ENCODE peak calls at places on chromosomes 7 and 10, in eight cellular contexts. I is pancreas, O is heart right ventricle, W is GM23338, G is tibial nerve, S is Panc1, H is heart left ventricle, Y is stomach. T is an unnamed sample. For H3K4me1 and H3K27me3, the result is how much of the 10 kb centered on the place peaks cover.

GRCh38 chr10:58781873-58782488 is 269.3 kb downstream of the BICC1 start:
- DNase-seq in I (no peak), O (no peak), W (peak), G (no peak), S (peak), H (no peak), Y (no peak), T (no peak)

GRCh38 chr10:26486985-26487850 is 49.1 kb downstream of the APBB1IP start:
- DNase-seq in I (no peak), O (no peak), W (no peak), G (no peak), S (no peak), H (no peak), Y (no peak), T (no peak)

GRCh38 chr10:129760003-129760315 is 204.1 kb downstream of the EBF3 start:
- DNase-seq in I (no peak), O (no peak), W (no peak), G (no peak), S (no peak), H (no peak), Y (peak), T (no peak)

GRCh38 chr7:101902680-101903504 is 85.5 kb downstream of the CUX1 start:
- DNase-seq in I (no peak), O (no peak), W (no peak), G (no peak), S (no peak), H (no peak), Y (no peak), T (no peak)

GRCh38 chr10:104642311-104643022 is 1.4 kb downstream of the SORCS3 start:
- DNase-seq in I (no peak), O (peak), W (peak), G (no peak), S (no peak), H (no peak), Y (no peak), T (peak)

GRCh38 chr10:17235136-17235535 is 7.1 kb downstream of the VIM start:
- DNase-seq in I (no peak), O (no peak), W (peak), G (no peak), S (no peak), H (no peak), Y (no peak), T (no peak)

GRCh38 chr10:129768437-129769355 is 195.4 kb downstream of the EBF3 start:
- DNase-seq in I (no peak), O (no peak), W (peak), G (no peak), S (no peak), H (no peak), Y (peak), T (no peak)

GRCh38 chr7:2093214-2093840 is 139.4 kb downstream of the MAD1L1 start:
- DNase-seq in I (no peak), O (no peak), W (no peak), G (no peak), S (no peak), H (no peak), Y (no peak), T (no peak)

GRCh38 chr7:74502216-74502891 is 48.6 kb downstream of the GTF2IRD1 start:
- DNase-seq in I (peak), O (peak), W (no peak), G (no peak), S (no peak), H (peak), Y (peak), T (no peak)

GRCh38 chr7:77940647-77941046 is 142.1 kb downstream of the PHTF2 start:
- DNase-seq in I (no peak), O (no peak), W (peak), G (no peak), S (peak), H (no peak), Y (no peak), T (peak)

GRCh38 chr10:5776881-5777197 is 36.4 kb downstream of the GDI2 start:
- DNase-seq in I (no peak), O (no peak), W (no peak), G (no peak), S (no peak), H (no peak), Y (no peak), T (no peak)

GRCh38 chr7:150357277-150357676 is 11.3 kb upstream of the REPIN1 start:
- DNase-seq in I (no peak), O (no peak), W (no peak), G (no peak), S (no peak), H (no peak), Y (no peak), T (no peak)

GRCh38 chr7:17255930-17256329 is 42.5 kb upstream of the AHR start:
- DNase-seq in I (no peak), O (no peak), W (no peak), G (no peak), S (no peak), H (no peak), Y (no peak), T (no peak)

GRCh38 chr10:42790835-42791234 is 8.2 kb downstream of the BMS1 start:
- DNase-seq in I (no peak), O (no peak), W (no peak), G (no peak), S (no peak), H (no peak), Y (no peak), T (no peak)

GRCh38 chr7:139777948-139778841 is at the start of gene HIPK2:
- DNase-seq in I (peak), O (peak), W (peak), G (peak), S (no peak), H (peak), Y (peak), T (peak)

GRCh38 chr7:3138992-3139391 is 95.3 kb upstream of the CARD11 start:
- DNase-seq in I (no peak), O (no peak), W (no peak), G (no peak), S (no peak), H (no peak), Y (no peak), T (no peak)

GRCh38 chr7:155377837-155378579 is 79.9 kb upstream of the EN2 start:
- DNase-seq in I (no peak), O (no peak), W (peak), G (no peak), S (no peak), H (no peak), Y (no peak), T (no peak)

GRCh38 chr7:114152314-114152938 is 233.6 kb upstream of the PPP1R3A start:
- DNase-seq in I (no peak), O (no peak), W (peak), G (no peak), S (no peak), H (no peak), Y (no peak), T (no peak)

GRCh38 chr10:6716521-6716920 is 136.4 kb upstream of the PRKCQ start:
- DNase-seq in I (no peak), O (no peak), W (no peak), G (no peak), S (no peak), H (no peak), Y (no peak), T (no peak)

GRCh38 chr7:85595639-85596268 is 408.9 kb upstream of the SEMA3D start:
- DNase-seq in I (no peak), O (no peak), W (no peak), G (no peak), S (no peak), H (no peak), Y (no peak), T (no peak)

GRCh38 chr10:103781329-103782061 is 73.9 kb downstream of the SH3PXD2A start:
- DNase-seq in I (no peak), O (no peak), W (peak), G (no peak), S (peak), H (peak), Y (no peak), T (no peak)

GRCh38 chr7:88344956-88345832 is 38.5 kb upstream of the STEAP4 start:
- DNase-seq in I (peak), O (peak), W (peak), G (no peak), S (no peak), H (peak), Y (peak), T (no peak)

GRCh38 chr7:104772405-104772821 is 241.6 kb upstream of the KMT2E start:
- DNase-seq in I (no peak), O (no peak), W (peak), G (no peak), S (no peak), H (no peak), Y (no peak), T (no peak)

GRCh38 chr7:94654764-94655561 is 970 bp downstream of the SGCE start:
- DNase-seq in I (no peak), O (no peak), W (peak), G (no peak), S (no peak), H (no peak), Y (no peak), T (peak)

GRCh38 chr7:36085096-36085495 is 68.0 kb upstream of the EEPD1 start:
- DNase-seq in I (no peak), O (no peak), W (no peak), G (no peak), S (no peak), H (no peak), Y (no peak), T (no peak)

DNA sequence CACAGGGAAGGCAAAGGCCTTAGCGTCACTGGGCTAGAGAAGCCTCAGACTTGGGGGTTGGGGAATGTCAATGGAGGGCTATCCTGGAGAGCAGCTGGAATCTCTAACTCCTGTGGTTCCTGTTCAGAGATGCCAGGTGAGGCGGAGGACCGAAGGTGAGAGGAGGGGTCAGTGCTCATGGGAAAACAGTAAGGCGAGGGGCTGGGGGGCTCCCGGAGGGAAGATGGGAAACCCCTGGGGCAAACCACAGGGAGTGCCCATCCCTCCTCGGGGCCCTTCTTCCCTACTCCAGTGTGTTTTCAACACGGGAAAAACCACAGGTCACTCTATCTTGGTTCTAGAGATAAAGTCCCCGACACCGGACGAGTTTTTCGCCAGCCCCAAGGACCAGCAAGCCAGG is 3.3 kb downstream of the LRCH4 start:
- DNase-seq in I (no peak), O (no peak), W (no peak), G (no peak), S (no peak), H (no peak), Y (no peak), T (peak)
- H3K4me1 ChIP-seq in I (under half), O (under half), W (under half), G (under half), S (under half), H (under half), Y (half or more), T (under half)

GRCh38 chr7:12855036-12855435 is 167.6 kb downstream of the ARL4A start:
- DNase-seq in I (no peak), O (no peak), W (no peak), G (no peak), S (no peak), H (no peak), Y (no peak), T (no peak)
- H3K27me3 ChIP-seq in I (under half), O (under half), W (under half), G (under half), S (under half), H (under half), Y (under half), T (under half)

GRCh38 chr10:46220872-46221538 is 65.8 kb upstream of the ANTXRL start:
- DNase-seq in I (no peak), O (no peak), W (peak), G (no peak), S (no peak), H (no peak), Y (no peak), T (no peak)
- TF ChIP-seq CTCF in I (no peak), O (no peak), W (peak), G (peak), S (no peak), H (no peak), Y (no peak), T (no peak)

GRCh38 chr7:130946110-130946509 is 212.1 kb upstream of the KLF14 start:
- DNase-seq in I (no peak), O (no peak), W (no peak), G (no peak), S (no peak), H (no peak), Y (no peak), T (no peak)
- H3K4me1 ChIP-seq in I (under half), O (under half), W (under half), G (under half), S (half or more), H (under half), Y (under half), T (under half)

GRCh38 chr10:109348324-109348723 is 575.0 kb downstream of the XPNPEP1 start:
- DNase-seq in I (no peak), O (no peak), W (no peak), G (no peak), S (no peak), H (no peak), Y (no peak), T (no peak)
- H3K27me3 ChIP-seq in I (under half), O (under half), W (under half), G (under half), S (under half), H (under half), Y (under half), T (under half)

GRCh38 chr7:47722126-47722525 is 140.2 kb upstream of the TNS3 start:
- DNase-seq in I (no peak), O (no peak), W (no peak), G (no peak), S (no peak), H (no peak), Y (peak), T (no peak)

GRCh38 chr7:47719675-47720074 is 137.8 kb upstream of the TNS3 start:
- DNase-seq in I (no peak), O (no peak), W (no peak), G (no peak), S (no peak), H (no peak), Y (no peak), T (no peak)

GRCh38 chr7:47720907-47721244 is 139.0 kb upstream of the TNS3 start:
- DNase-seq in I (no peak), O (no peak), W (no peak), G (no peak), S (no peak), H (no peak), Y (peak), T (no peak)

GRCh38 chr7:47720141-47720906 is 138.4 kb upstream of the TNS3 start:
- DNase-seq in I (peak), O (peak), W (no peak), G (peak), S (no peak), H (peak), Y (peak), T (peak)

GRCh38 chr7:47721670-47722069 is 139.8 kb upstream of the TNS3 start:
- DNase-seq in I (no peak), O (no peak), W (peak), G (no peak), S (no peak), H (no peak), Y (no peak), T (no peak)
- TF ChIP-seq CTCF in I (no peak), O (no peak), W (peak), G (no peak), S (no peak), H (no peak), Y (no peak), T (no peak)

DNA sequence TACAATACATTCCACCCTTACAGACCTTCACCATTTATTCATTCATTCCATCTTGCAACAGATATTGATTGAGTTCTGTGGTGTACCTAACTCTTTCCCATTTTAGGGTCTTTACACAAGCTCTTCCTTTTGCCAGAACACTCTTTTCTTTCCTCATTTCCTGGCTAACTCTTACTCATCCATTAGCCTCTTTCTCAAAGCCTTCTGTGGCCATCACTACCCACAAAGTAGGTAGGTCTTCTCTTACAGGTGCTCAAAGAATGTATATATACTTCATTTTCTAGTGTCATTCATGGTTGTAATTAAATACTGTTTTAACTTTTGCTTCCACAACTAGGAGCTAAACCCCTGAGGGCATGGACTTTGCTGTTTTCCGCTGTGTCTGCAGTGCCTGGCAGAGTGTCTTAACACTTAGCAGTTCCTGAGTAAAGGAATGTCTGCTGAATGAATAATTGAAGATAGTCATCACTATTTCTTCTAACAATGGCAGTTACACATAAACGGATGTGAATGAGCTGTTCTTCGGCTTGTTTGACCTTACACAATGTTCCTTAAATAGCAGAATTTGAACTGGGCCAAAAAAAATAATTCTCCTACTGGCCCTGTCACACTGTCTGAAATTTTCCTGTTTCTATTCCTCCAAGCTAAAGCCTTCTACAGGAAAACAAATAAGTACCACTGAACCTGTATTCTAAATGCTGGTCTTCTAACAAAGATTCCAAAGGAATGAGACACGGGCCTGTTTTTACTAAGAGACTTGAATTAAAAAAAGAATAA is 15.1 kb downstream of the BCAP29 start:
- DNase-seq in I (no peak), O (no peak), W (no peak), G (no peak), S (peak), H (no peak), Y (no peak), T (no peak)
- H3K4me1 ChIP-seq in I (under half), O (under half), W (under half), G (under half), S (under half), H (under half), Y (under half), T (under half)

GRCh38 chr7:157676001-157676400 is 339.2 kb downstream of the DNAJB6 start:
- DNase-seq in I (no peak), O (no peak), W (no peak), G (peak), S (no peak), H (no peak), Y (peak), T (no peak)
- H3K27me3 ChIP-seq in I (under half), O (half or more), W (under half), G (under half), S (under half), H (under half), Y (under half), T (under half)

T was measured in ovary.